ENCODE peak calls at places on chromosomes 11 and 22, in eight cellular contexts. S, W, M, F, Q, N, X and Z are unnamed samples.

GRCh38 chr11:78651923-78652602 is 77.4 kb upstream of the NARS2 start:
- DNase-seq in M (no peak), Q (no peak), X (no peak), W (no peak), N (no peak), S (no peak), F (no peak), Z (no peak)

GRCh38 chr11:16815047-16815767 is 76.8 kb downstream of the C11orf58 start:
- DNase-seq in M (no peak), X (peak; percentile 59), F (no peak), S (no peak), N (peak; percentile 25), Q (peak; percentile 18), W (peak; percentile 71), Z (no peak)

GRCh38 chr22:44702479-44703219 is 645 bp downstream of the PRR5 start:
- DNase-seq in F (no peak), W (no peak), N (peak; percentile 38), Q (no peak), X (no peak), S (peak; percentile 67), M (no peak), Z (peak; percentile 74)

GRCh38 chr11:19673924-19674390 is 38.7 kb upstream of the NAV2 start:
- DNase-seq in F (no peak), N (peak; percentile 40), Q (no peak), W (peak; percentile 83), S (no peak), M (no peak), X (peak; percentile 73), Z (no peak)

GRCh38 chr11:72144807-72145565 is 9.5 kb downstream of the FOLR3 start:
- DNase-seq in Q (no peak), N (no peak), X (no peak), F (no peak), M (no peak), S (no peak), W (no peak), Z (no peak)

GRCh38 chr11:14764899-14765527 is 121.4 kb downstream of the PDE3B start:
- DNase-seq in S (no peak), Q (peak; percentile 36), N (peak; percentile 82), X (no peak), W (no peak), F (no peak), M (peak; percentile 41), Z (no peak)

GRCh38 chr11:71488086-71488967 is 35.3 kb downstream of the NADSYN1 start:
- DNase-seq in S (no peak), M (peak; percentile 26), Q (no peak), X (no peak), W (no peak), F (no peak), N (no peak), Z (no peak)

GRCh38 chr11:58647866-58648265 is 25.4 kb downstream of the CNTF start:
- DNase-seq in N (no peak), X (no peak), M (no peak), F (no peak), S (no peak), Q (no peak), W (no peak), Z (no peak)

GRCh38 chr11:11963842-11964773 is 44.3 kb downstream of the DKK3 start:
- DNase-seq in F (no peak), X (no peak), N (no peak), W (peak; percentile 20), S (no peak), M (peak; percentile 13), Q (no peak), Z (no peak)

GRCh38 chr22:39215430-39216142 is 29.2 kb downstream of the PDGFB start:
- DNase-seq in S (peak; percentile 58), M (peak; percentile 70), W (no peak), N (no peak), F (no peak), Q (no peak), X (no peak), Z (no peak)

GRCh38 chr11:691710-692590 is 3.1 kb downstream of the DEAF1 start:
- DNase-seq in X (no peak), N (no peak), F (no peak), Q (no peak), W (no peak), M (no peak), S (no peak), Z (no peak)

GRCh38 chr11:17012712-17013547 is 1.3 kb downstream of the PLEKHA7 start:
- DNase-seq in Q (peak; percentile 13), W (peak; percentile 55), X (no peak), S (peak; percentile 66), F (peak; percentile 39), N (no peak), M (no peak), Z (no peak)

GRCh38 chr11:102289510-102290078 is 27.7 kb upstream of the BIRC3 start:
- DNase-seq in X (no peak), M (no peak), F (no peak), N (no peak), W (no peak), S (no peak), Q (no peak), Z (no peak)

GRCh38 chr11:84714316-84714780 is 912.8 kb downstream of the DLG2 start:
- DNase-seq in W (peak; percentile 29), Q (peak; percentile 40), X (peak; percentile 13), S (peak; percentile 87), N (peak; percentile 72), M (peak; percentile 35), F (no peak), Z (peak; percentile 34)

GRCh38 chr11:13944801-13945505 is 17.6 kb upstream of the SPON1 start:
- DNase-seq in F (no peak), Q (no peak), X (no peak), M (no peak), W (no peak), S (no peak), N (no peak), Z (no peak)

GRCh38 chr11:61542661-61543060 is 34.1 kb downstream of the LRRC10B start:
- DNase-seq in W (no peak), N (no peak), S (no peak), Q (no peak), M (no peak), X (no peak), F (no peak), Z (no peak)

GRCh38 chr11:76897233-76897632 is 36.5 kb downstream of the ACER3 start:
- DNase-seq in S (no peak), X (no peak), W (no peak), M (no peak), N (no peak), Q (no peak), F (no peak), Z (no peak)

GRCh38 chr11:85945788-85946187 is 90.6 kb downstream of the CCDC83 start:
- DNase-seq in Q (no peak), N (no peak), X (no peak), W (no peak), S (no peak), M (no peak), F (no peak), Z (no peak)

GRCh38 chr11:63882555-63883242 is 34.3 kb downstream of the RCOR2 start:
- DNase-seq in M (no peak), N (peak; percentile 93), Q (no peak), F (no peak), X (peak; percentile 32), S (peak; percentile 68), W (peak; percentile 23), Z (no peak)

GRCh38 chr11:36500315-36500721 is 9.8 kb downstream of the TRAF6 start:
- DNase-seq in W (no peak), Q (peak; percentile 73), M (peak; percentile 51), F (no peak), S (no peak), N (peak; percentile 84), X (peak; percentile 56), Z (no peak)

GRCh38 chr11:47607380-47607779 is 13.2 kb upstream of the C1QTNF4 start:
- DNase-seq in X (peak; percentile 39), Q (peak; percentile 61), M (no peak), W (no peak), S (no peak), N (no peak), F (no peak), Z (no peak)

GRCh38 chr11:117144477-117145392 is 648 bp downstream of the PAFAH1B2 start:
- DNase-seq in M (peak; percentile 71), X (peak; percentile 73), N (peak; percentile 93), W (peak; percentile 61), F (no peak), Q (peak; percentile 41), S (peak; percentile 38), Z (no peak)

GRCh38 chr11:64093233-64094039 is 57.7 kb downstream of the FLRT1 start:
- DNase-seq in X (no peak), W (no peak), S (no peak), N (no peak), F (no peak), Q (no peak), M (no peak), Z (no peak)

GRCh38 chr11:10302294-10302743 is 2.6 kb upstream of the ADM start:
- DNase-seq in S (no peak), F (no peak), M (no peak), N (no peak), X (no peak), Q (no peak), W (no peak), Z (peak; percentile 38)

GRCh38 chr11:119155733-119156492 is 7.1 kb downstream of the ABCG4 start:
- DNase-seq in S (peak; percentile 52), W (no peak), M (no peak), X (no peak), N (peak; percentile 57), Q (no peak), F (no peak), Z (no peak)
- TF ChIP-seq CTCF in S (peak; percentile 41), W (no peak), M (no peak), X (no peak), N (peak; percentile 47), Q (no peak), F (no peak), Z (no peak)

DNA sequence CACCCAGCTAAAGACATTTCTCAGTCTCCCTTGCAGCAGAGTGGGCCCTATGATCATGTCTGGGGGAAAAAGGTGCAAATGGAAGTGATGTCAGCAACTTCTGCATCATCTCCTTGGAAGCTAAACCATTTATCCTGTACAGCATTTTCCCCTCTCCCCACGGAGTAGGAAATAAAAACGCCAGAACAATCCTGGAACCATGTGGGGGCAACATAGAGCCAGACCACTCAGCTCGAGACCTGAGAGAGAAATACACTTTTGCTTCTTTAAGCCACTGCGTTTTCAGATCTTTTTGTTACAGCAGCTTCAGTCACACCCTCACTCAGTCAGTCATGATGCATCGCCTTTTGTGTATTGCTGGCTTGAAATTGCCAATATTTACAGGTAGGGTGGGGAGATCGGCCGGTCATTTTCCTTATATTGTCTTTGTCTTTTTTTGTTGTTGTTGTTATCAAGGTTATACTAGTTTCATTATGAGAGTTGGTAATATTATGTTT is 9.1 kb upstream of the RAC2 start:
- DNase-seq in S (no peak), X (no peak), F (no peak), N (no peak), Q (no peak), M (no peak), W (no peak), Z (no peak)
- TF ChIP-seq CTCF in S (no peak), X (no peak), F (no peak), N (no peak), Q (peak; percentile 44), M (no peak), W (no peak), Z (no peak)

GRCh38 chr11:57546869-57547518 is 9.6 kb downstream of the SMTNL1 start:
- DNase-seq in W (no peak), S (peak; percentile 39), X (no peak), Q (no peak), M (peak; percentile 80), N (peak; percentile 44), F (no peak), Z (no peak)
- TF ChIP-seq CTCF in W (no peak), S (no peak), X (no peak), Q (no peak), M (no peak), N (no peak), F (no peak), Z (no peak)

GRCh38 chr11:8282621-8283509 is 19.2 kb upstream of the LMO1 start:
- DNase-seq in W (no peak), X (peak; percentile 7), M (no peak), Q (no peak), F (no peak), S (peak; percentile 47), N (no peak), Z (peak; percentile 40)
- TF ChIP-seq CTCF in W (no peak), X (no peak), M (no peak), Q (no peak), F (no peak), S (no peak), N (no peak), Z (no peak)